ENCODE peak calls at places on chromosomes 6 and 20, in six cellular contexts. T is fibroblast of the conjunctiva, H is transverse colon, U is neuronal stem cell, R is T-cell, X is endothelial cell. V is an unnamed sample.

GRCh38 chr6:3707751-3708412 is 43.6 kb downstream of the PXDC1 start:
- DNase-seq in T (no peak), H (no peak), U (no peak), R (no peak), X (no peak), V (no peak)

GRCh38 chr6:14671937-14672336 is 554.4 kb downstream of the CD83 start:
- DNase-seq in T (no peak), H (no peak), U (no peak), R (no peak), X (no peak), V (no peak)

GRCh38 chr6:113432729-113433505 is 424.2 kb upstream of the MARCKS start:
- DNase-seq in T (no peak), H (no peak), U (no peak), R (no peak), X (no peak), V (no peak)

GRCh38 chr20:58828141-58828540 is 22.6 kb downstream of the GNAS-AS1 start:
- DNase-seq in T (no peak), H (no peak), U (no peak), R (no peak), X (no peak), V (no peak)

GRCh38 chr20:12597491-12597890 is 411.3 kb upstream of the SPTLC3 start:
- DNase-seq in T (no peak), H (no peak), U (no peak), R (no peak), X (no peak), V (no peak)

GRCh38 chr20:35883778-35884540 is 70.3 kb downstream of the SCAND1 start:
- DNase-seq in T (peak), H (peak), U (peak), R (peak), X (peak), V (peak)

GRCh38 chr6:129765008-129765407 is 55.0 kb upstream of the ARHGAP18 start:
- DNase-seq in T (no peak), H (no peak), U (no peak), R (no peak), X (no peak), V (no peak)

GRCh38 chr6:15389759-15390723 is 144.2 kb downstream of the JARID2 start:
- DNase-seq in T (no peak), H (no peak), U (peak), R (peak), X (peak), V (no peak)

GRCh38 chr6:162733489-162733888 is 5.7 kb downstream of the PACRG start:
- DNase-seq in T (no peak), H (no peak), U (no peak), R (peak), X (no peak), V (peak)

GRCh38 chr6:26250806-26251075 is 114.3 kb upstream of the BTN3A2 start:
- DNase-seq in T (no peak), H (peak), U (no peak), R (peak), X (no peak), V (no peak)

GRCh38 chr6:142728367-142728766 is 216.6 kb downstream of the HIVEP2 start:
- DNase-seq in T (no peak), H (peak), U (no peak), R (no peak), X (no peak), V (no peak)

GRCh38 chr6:43746613-43747101 is 23.4 kb upstream of the VEGFA start:
- DNase-seq in T (no peak), H (no peak), U (no peak), R (no peak), X (no peak), V (peak)

GRCh38 chr6:21588812-21589811 is 4.4 kb upstream of the SOX4 start:
- DNase-seq in T (peak), H (peak), U (peak), R (peak), X (peak), V (peak)

GRCh38 chr6:167648506-167649278 is 178.0 kb upstream of the AFDN start:
- DNase-seq in T (no peak), H (no peak), U (no peak), R (no peak), X (no peak), V (no peak)

GRCh38 chr6:119318176-119318575 is 31.4 kb downstream of the MAN1A1 start:
- DNase-seq in T (no peak), H (no peak), U (no peak), R (no peak), X (no peak), V (no peak)

GRCh38 chr6:13941902-13942301 is 17.1 kb downstream of the RNF182 start:
- DNase-seq in T (no peak), H (no peak), U (no peak), R (no peak), X (no peak), V (no peak)

GRCh38 chr6:29916741-29917140 is 25.6 kb upstream of the HLA-A start:
- DNase-seq in T (no peak), H (no peak), U (no peak), R (no peak), X (no peak), V (no peak)

GRCh38 chr20:353166-353565 is 6.3 kb downstream of the NRSN2 start:
- DNase-seq in T (no peak), H (no peak), U (no peak), R (no peak), X (no peak), V (no peak)

GRCh38 chr6:169188051-169188863 is 65.4 kb downstream of the THBS2 start:
- DNase-seq in T (no peak), H (no peak), U (no peak), R (no peak), X (no peak), V (no peak)

GRCh38 chr20:53676987-53677386 is 83.3 kb upstream of the ZNF217 start:
- DNase-seq in T (no peak), H (no peak), U (no peak), R (no peak), X (no peak), V (no peak)

GRCh38 chr6:143838395-143838794 is 4.7 kb upstream of the LTV1 start:
- DNase-seq in T (no peak), H (no peak), U (no peak), R (no peak), X (no peak), V (no peak)

GRCh38 chr20:20495719-20496474 is 128.0 kb downstream of the INSM1 start:
- DNase-seq in T (no peak), H (no peak), U (no peak), R (no peak), X (no peak), V (no peak)

GRCh38 chr20:6142348-6142993 is 19.6 kb upstream of the FERMT1 start:
- DNase-seq in T (peak), H (peak), U (peak), R (peak), X (peak), V (no peak)

GRCh38 chr20:5864873-5865582 is 85.3 kb downstream of the TRMT6 start:
- DNase-seq in T (peak), H (no peak), U (no peak), R (no peak), X (no peak), V (no peak)

GRCh38 chr6:141488466-141488865 is 644.3 kb upstream of the GJE1 start:
- DNase-seq in T (no peak), H (no peak), U (no peak), R (no peak), X (no peak), V (no peak)

GRCh38 chr6:160226118-160226541 is 32.5 kb downstream of the SLC22A2 start:
- DNase-seq in T (no peak), H (no peak), U (no peak), R (no peak), X (no peak), V (no peak)

GRCh38 chr6:45965007-45965406 is 50.7 kb downstream of the CLIC5 start:
- DNase-seq in T (no peak), H (no peak), U (no peak), R (no peak), X (no peak), V (no peak)

GRCh38 chr6:148971027-148971927 is 224.4 kb downstream of the UST start:
- DNase-seq in T (no peak), H (no peak), U (no peak), R (no peak), X (no peak), V (no peak)

GRCh38 chr6:168739381-168739780 is 298.4 kb downstream of the SMOC2 start:
- DNase-seq in T (no peak), H (no peak), U (no peak), R (no peak), X (no peak), V (no peak)

GRCh38 chr6:117907600-117908245 is 659 bp downstream of the SLC35F1 start:
- DNase-seq in T (no peak), H (no peak), U (peak), R (no peak), X (peak), V (peak)

GRCh38 chr6:41894366-41895299 is 542 bp downstream of the USP49 start:
- DNase-seq in T (no peak), H (peak), U (no peak), R (no peak), X (peak), V (peak)

GRCh38 chr20:34065260-34065659 is 46.8 kb downstream of the EIF2S2 start:
- DNase-seq in T (no peak), H (no peak), U (no peak), R (no peak), X (no peak), V (no peak)

GRCh38 chr6:104940881-104941693 is 15.8 kb upstream of the LIN28B start:
- DNase-seq in T (no peak), H (no peak), U (peak), R (peak), X (peak), V (peak)

GRCh38 chr6:33607126-33607783 is 13.9 kb upstream of the ITPR3 start:
- DNase-seq in T (no peak), H (no peak), U (no peak), R (no peak), X (no peak), V (no peak)

GRCh38 chr20:56953055-56953586 is 313.3 kb downstream of the BMP7 start:
- DNase-seq in T (no peak), H (no peak), U (no peak), R (no peak), X (no peak), V (no peak)

GRCh38 chr6:108651781-108652227 is 91.1 kb downstream of the FOXO3 start:
- DNase-seq in T (peak), H (no peak), U (no peak), R (no peak), X (no peak), V (no peak)

GRCh38 chr20:40635990-40636389 is 53.0 kb downstream of the MAFB start:
- DNase-seq in T (no peak), H (no peak), U (no peak), R (no peak), X (no peak), V (no peak)

GRCh38 chr20:59780494-59781185 is 152.8 kb downstream of the SYCP2 start:
- DNase-seq in T (no peak), H (no peak), U (no peak), R (no peak), X (no peak), V (peak)

GRCh38 chr20:24695529-24696225 is 226.2 kb downstream of the SYNDIG1 start:
- DNase-seq in T (no peak), H (no peak), U (no peak), R (no peak), X (no peak), V (peak)

GRCh38 chr6:118277631-118278030 is 270.5 kb upstream of the PLN start:
- DNase-seq in T (no peak), H (no peak), U (no peak), R (no peak), X (no peak), V (no peak)